ENCODE peak calls at places on chromosome 17, in four cellular contexts. One of them, this sample, is unnamed.
A peak's percentile ranks its signal among the peaks of the same experiment; 100 is the strongest.

GRCh38 chr17:28279411-28279810 is 39.6 kb upstream of the TMEM97 start:
- DNase-seq in SJSA1: peak; percentile 25
- DNase-seq in M059J: no peak
- DNase-seq in SW480: no peak
- DNase-seq in this sample: no peak

GRCh38 chr17:59353106-59353854 is 21.8 kb downstream of the YPEL2 start:
- DNase-seq in M059J: no peak
- DNase-seq in SJSA1: no peak
- DNase-seq in SW480: no peak
- DNase-seq in this sample: no peak

GRCh38 chr17:70022175-70022574 is 52.9 kb upstream of the KCNJ16 start:
- DNase-seq in M059J: peak; percentile 46
- DNase-seq in SW480: no peak
- DNase-seq in SJSA1: no peak
- DNase-seq in this sample: no peak

GRCh38 chr17:31460226-31460721 is 68.8 kb downstream of the RAB11FIP4 start:
- DNase-seq in SJSA1: no peak
- DNase-seq in SW480: no peak
- DNase-seq in M059J: no peak
- DNase-seq in this sample: no peak

GRCh38 chr17:177762-178161 is 3.7 kb downstream of the DOC2B start:
- DNase-seq in SW480: no peak
- DNase-seq in M059J: no peak
- DNase-seq in SJSA1: no peak
- DNase-seq in this sample: no peak

GRCh38 chr17:35731932-35732805 is 730 bp downstream of the RASL10B start:
- DNase-seq in M059J: no peak
- DNase-seq in SW480: no peak
- DNase-seq in SJSA1: no peak
- DNase-seq in this sample: no peak

GRCh38 chr17:79711715-79712305 is 18.9 kb upstream of the ENPP7 start:
- DNase-seq in M059J: peak; percentile 52
- DNase-seq in SW480: no peak
- DNase-seq in SJSA1: no peak
- DNase-seq in this sample: no peak

GRCh38 chr17:32660496-32660895 is 173.7 kb downstream of the CDK5R1 start:
- DNase-seq in SJSA1: no peak
- DNase-seq in SW480: no peak
- DNase-seq in M059J: no peak
- DNase-seq in this sample: no peak

GRCh38 chr17:62750502-62751349 is 57.4 kb downstream of the MARCHF10 start:
- DNase-seq in M059J: no peak
- DNase-seq in SW480: no peak
- DNase-seq in SJSA1: no peak
- DNase-seq in this sample: no peak

GRCh38 chr17:19996502-19996901 is 12.7 kb upstream of the SPECC1 start:
- DNase-seq in SJSA1: no peak
- DNase-seq in SW480: peak; percentile 49
- DNase-seq in M059J: no peak
- DNase-seq in this sample: no peak

GRCh38 chr17:7133424-7133823 is 18.8 kb upstream of the ASGR2 start:
- DNase-seq in SJSA1: no peak
- DNase-seq in SW480: no peak
- DNase-seq in M059J: no peak
- DNase-seq in this sample: no peak

GRCh38 chr17:73126716-73127473 is 34.4 kb upstream of the SLC39A11 start:
- DNase-seq in SW480: no peak
- DNase-seq in SJSA1: no peak
- DNase-seq in M059J: peak; percentile 53
- DNase-seq in this sample: no peak

GRCh38 chr17:17983376-17983775 is 10.7 kb downstream of the DRC3 start:
- DNase-seq in SW480: no peak
- DNase-seq in M059J: no peak
- DNase-seq in SJSA1: no peak
- DNase-seq in this sample: no peak

This sample was measured in LoVo.